ENCODE peak calls at places on chromosomes 7 and 10, in seven cellular contexts. One of them, this sample, is unnamed.

GRCh38 chr10:583433-583832 is 106.0 kb downstream of the DIP2C start:
- DNase-seq in PC-9: no peak
- DNase-seq in effector CD4-positive, alpha-beta T cell: no peak
- DNase-seq in stimulated activated CD8-positive, alpha-beta memory T cell treated with anti-CD3 and anti-CD28 coated beads, Interleukin-7, amount 100 ng/mL, for 1 hour: no peak
- DNase-seq in posterior vena cava: peak
- DNase-seq in GM12864: no peak
- DNase-seq in prostate gland: no peak
- DNase-seq in this sample: no peak

GRCh38 chr7:81267508-81267907 is 348.7 kb upstream of the SEMA3C start:
- DNase-seq in PC-9: peak
- DNase-seq in effector CD4-positive, alpha-beta T cell: no peak
- DNase-seq in stimulated activated CD8-positive, alpha-beta memory T cell treated with anti-CD3 and anti-CD28 coated beads, Interleukin-7, amount 100 ng/mL, for 1 hour: no peak
- DNase-seq in posterior vena cava: no peak
- DNase-seq in GM12864: no peak
- DNase-seq in prostate gland: no peak
- DNase-seq in this sample: no peak

GRCh38 chr7:51046482-51046881 is 263.8 kb upstream of the GRB10 start:
- DNase-seq in PC-9: no peak
- DNase-seq in effector CD4-positive, alpha-beta T cell: no peak
- DNase-seq in stimulated activated CD8-positive, alpha-beta memory T cell treated with anti-CD3 and anti-CD28 coated beads, Interleukin-7, amount 100 ng/mL, for 1 hour: no peak
- DNase-seq in posterior vena cava: no peak
- DNase-seq in GM12864: no peak
- DNase-seq in prostate gland: no peak
- DNase-seq in this sample: no peak

GRCh38 chr10:100983868-100984669 is 3.2 kb downstream of the MRPL43 start:
- DNase-seq in PC-9: no peak
- DNase-seq in effector CD4-positive, alpha-beta T cell: no peak
- DNase-seq in stimulated activated CD8-positive, alpha-beta memory T cell treated with anti-CD3 and anti-CD28 coated beads, Interleukin-7, amount 100 ng/mL, for 1 hour: no peak
- DNase-seq in posterior vena cava: peak
- DNase-seq in GM12864: no peak
- DNase-seq in prostate gland: no peak
- DNase-seq in this sample: peak

GRCh38 chr10:88755753-88756152 is 4.1 kb upstream of the LIPN start:
- DNase-seq in PC-9: no peak
- DNase-seq in effector CD4-positive, alpha-beta T cell: no peak
- DNase-seq in stimulated activated CD8-positive, alpha-beta memory T cell treated with anti-CD3 and anti-CD28 coated beads, Interleukin-7, amount 100 ng/mL, for 1 hour: no peak
- DNase-seq in posterior vena cava: no peak
- DNase-seq in GM12864: peak
- DNase-seq in prostate gland: no peak
- DNase-seq in this sample: no peak

GRCh38 chr7:118330373-118330772 is 105.9 kb downstream of the ANKRD7 start:
- DNase-seq in PC-9: no peak
- DNase-seq in effector CD4-positive, alpha-beta T cell: no peak
- DNase-seq in stimulated activated CD8-positive, alpha-beta memory T cell treated with anti-CD3 and anti-CD28 coated beads, Interleukin-7, amount 100 ng/mL, for 1 hour: no peak
- DNase-seq in posterior vena cava: no peak
- DNase-seq in GM12864: no peak
- DNase-seq in prostate gland: no peak
- DNase-seq in this sample: no peak

GRCh38 chr7:118573065-118573464 is 348.6 kb downstream of the ANKRD7 start:
- DNase-seq in PC-9: no peak
- DNase-seq in effector CD4-positive, alpha-beta T cell: no peak
- DNase-seq in stimulated activated CD8-positive, alpha-beta memory T cell treated with anti-CD3 and anti-CD28 coated beads, Interleukin-7, amount 100 ng/mL, for 1 hour: no peak
- DNase-seq in posterior vena cava: no peak
- DNase-seq in GM12864: no peak
- DNase-seq in prostate gland: peak
- DNase-seq in this sample: no peak

GRCh38 chr7:143384148-143384547 is 3.0 kb downstream of the ZYX start:
- DNase-seq in PC-9: no peak
- DNase-seq in effector CD4-positive, alpha-beta T cell: no peak
- DNase-seq in stimulated activated CD8-positive, alpha-beta memory T cell treated with anti-CD3 and anti-CD28 coated beads, Interleukin-7, amount 100 ng/mL, for 1 hour: no peak
- DNase-seq in posterior vena cava: peak
- DNase-seq in GM12864: no peak
- DNase-seq in prostate gland: no peak
- DNase-seq in this sample: peak

GRCh38 chr7:55021951-55022617 is 3.3 kb downstream of the EGFR start:
- DNase-seq in PC-9: peak
- DNase-seq in effector CD4-positive, alpha-beta T cell: no peak
- DNase-seq in stimulated activated CD8-positive, alpha-beta memory T cell treated with anti-CD3 and anti-CD28 coated beads, Interleukin-7, amount 100 ng/mL, for 1 hour: no peak
- DNase-seq in posterior vena cava: no peak
- DNase-seq in GM12864: no peak
- DNase-seq in prostate gland: no peak
- DNase-seq in this sample: no peak

GRCh38 chr10:47412869-47413268 is 28.8 kb upstream of the ZNF488 start:
- DNase-seq in PC-9: peak
- DNase-seq in effector CD4-positive, alpha-beta T cell: no peak
- DNase-seq in stimulated activated CD8-positive, alpha-beta memory T cell treated with anti-CD3 and anti-CD28 coated beads, Interleukin-7, amount 100 ng/mL, for 1 hour: no peak
- DNase-seq in posterior vena cava: no peak
- DNase-seq in GM12864: no peak
- DNase-seq in prostate gland: no peak
- DNase-seq in this sample: no peak

GRCh38 chr7:140348161-140348849 is 50.0 kb downstream of the SLC37A3 start:
- DNase-seq in PC-9: no peak
- DNase-seq in effector CD4-positive, alpha-beta T cell: no peak
- DNase-seq in stimulated activated CD8-positive, alpha-beta memory T cell treated with anti-CD3 and anti-CD28 coated beads, Interleukin-7, amount 100 ng/mL, for 1 hour: no peak
- DNase-seq in posterior vena cava: no peak
- DNase-seq in GM12864: no peak
- DNase-seq in prostate gland: no peak
- DNase-seq in this sample: no peak

GRCh38 chr7:141785711-141786552 is 4.1 kb upstream of the TAS2R5 start:
- DNase-seq in PC-9: peak
- DNase-seq in effector CD4-positive, alpha-beta T cell: peak
- DNase-seq in stimulated activated CD8-positive, alpha-beta memory T cell treated with anti-CD3 and anti-CD28 coated beads, Interleukin-7, amount 100 ng/mL, for 1 hour: no peak
- DNase-seq in posterior vena cava: no peak
- DNase-seq in GM12864: peak
- DNase-seq in prostate gland: no peak
- DNase-seq in this sample: no peak

This sample was measured in chondrocyte.